ENCODE peak calls at places on chromosomes 11 and 22, in ten cellular contexts. T is choroid plexus epithelial cell, K is neural progenitor cell, A is psoas muscle, E is body of pancreas, Q is left lung, G is kidney epithelial cell, D is WERI-Rb-1, N is colonic mucosa, U is Caco-2. F is an unnamed sample.

GRCh38 chr11:76664578-76665061 is 5.9 kb downstream of the LRRC32 start:
- DNase-seq in G (no peak), D (no peak), T (no peak), E (peak), N (no peak), K (no peak), Q (peak), A (no peak), U (peak), F (no peak)

GRCh38 chr11:65334696-65335295 is 1.1 kb downstream of the DPF2 start:
- DNase-seq in U (no peak), K (peak), D (no peak), T (no peak), G (no peak), N (no peak), A (no peak), Q (no peak), E (no peak), F (no peak)

GRCh38 chr11:116879789-116880402 is 42.5 kb upstream of the APOA1 start:
- DNase-seq in U (no peak), N (no peak), T (peak), D (peak), A (no peak), K (peak), Q (no peak), E (no peak), G (peak), F (peak)

GRCh38 chr22:42632096-42632495 is 8.3 kb downstream of the ATP5MGL start:
- DNase-seq in G (no peak), D (peak), Q (no peak), A (no peak), K (peak), U (no peak), E (no peak), T (peak), N (no peak), F (no peak)

GRCh38 chr11:120248551-120249278 is 8.8 kb downstream of the POU2F3 start:
- DNase-seq in K (no peak), G (peak), T (peak), N (no peak), Q (no peak), U (no peak), D (no peak), E (no peak), A (no peak), F (peak)

GRCh38 chr11:100866453-100866852 is 179.4 kb downstream of the ARHGAP42 start:
- DNase-seq in G (no peak), E (no peak), U (no peak), Q (no peak), N (no peak), A (no peak), D (no peak), T (no peak), K (no peak), F (no peak)

GRCh38 chr11:64996710-64997380 is at the start of gene BATF2:
- DNase-seq in Q (peak), U (peak), A (peak), E (peak), G (no peak), N (peak), K (peak), T (peak), D (peak), F (no peak)

GRCh38 chr11:103297900-103298299 is 188.7 kb downstream of the DYNC2H1 start:
- DNase-seq in T (no peak), N (no peak), Q (no peak), A (no peak), G (no peak), K (no peak), U (no peak), E (no peak), D (no peak), F (no peak)

GRCh38 chr11:61543606-61544306 is 35.2 kb downstream of the LRRC10B start:
- DNase-seq in N (no peak), Q (peak), A (no peak), E (no peak), D (no peak), U (no peak), G (no peak), K (no peak), T (peak), F (no peak)

GRCh38 chr22:30435674-30436126 is 10.1 kb downstream of the MTFP1 start:
- DNase-seq in D (peak), T (no peak), E (peak), N (peak), A (no peak), U (no peak), G (no peak), Q (no peak), K (no peak), F (no peak)

GRCh38 chr11:23284626-23285025 is 424.4 kb upstream of the CCDC179 start:
- DNase-seq in D (no peak), G (no peak), N (no peak), U (no peak), E (no peak), K (no peak), Q (no peak), A (no peak), T (peak), F (no peak)

GRCh38 chr11:57513911-57514537 is 1.5 kb downstream of the SLC43A1 start:
- DNase-seq in A (peak), K (peak), T (no peak), U (no peak), G (no peak), N (peak), Q (peak), E (peak), D (no peak), F (no peak)

GRCh38 chr11:10275714-10276113 is 18.3 kb downstream of the SBF2 start:
- DNase-seq in N (no peak), E (no peak), D (no peak), G (no peak), Q (no peak), A (no peak), U (no peak), K (no peak), T (peak), F (no peak)

GRCh38 chr11:72349616-72350218 is 84.6 kb downstream of the CLPB start:
- DNase-seq in E (no peak), A (peak), T (no peak), D (peak), K (no peak), U (no peak), N (no peak), G (no peak), Q (no peak), F (no peak)

GRCh38 chr11:72350752-72351151 is 83.6 kb downstream of the CLPB start:
- DNase-seq in E (no peak), T (no peak), K (no peak), G (no peak), U (no peak), A (no peak), Q (no peak), N (no peak), D (no peak), F (no peak)

GRCh38 chr11:72347691-72348090 is 86.6 kb downstream of the CLPB start:
- DNase-seq in D (no peak), Q (no peak), G (no peak), K (no peak), U (no peak), A (no peak), E (no peak), T (no peak), N (no peak), F (no peak)

GRCh38 chr11:72349053-72349452 is 85.3 kb downstream of the CLPB start:
- DNase-seq in E (no peak), N (no peak), Q (no peak), A (no peak), D (no peak), G (no peak), U (no peak), K (no peak), T (no peak), F (no peak)

DNA sequence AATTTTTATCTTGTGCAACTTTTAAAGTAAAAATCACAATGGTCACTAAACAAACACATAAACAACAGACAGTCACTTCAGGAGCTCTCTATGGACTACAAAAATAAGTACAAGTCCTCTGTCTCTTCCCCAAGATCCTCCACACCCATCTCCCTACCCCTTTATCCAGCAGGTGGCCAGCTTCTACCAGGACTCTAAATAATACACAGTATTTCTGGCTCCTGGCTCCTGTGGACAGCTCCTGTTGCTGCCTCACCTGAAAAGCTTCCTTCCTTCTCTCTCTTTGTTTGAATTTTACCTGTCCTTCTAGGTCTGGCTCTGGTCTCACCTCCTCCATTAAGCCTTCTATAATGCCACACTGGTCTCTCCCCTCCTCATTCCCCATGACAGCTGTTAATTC is 86.1 kb downstream of the CLPB start:
- DNase-seq in A (no peak), T (no peak), G (no peak), N (no peak), Q (no peak), U (no peak), K (no peak), E (no peak), D (no peak), F (no peak)
- TF ChIP-seq CTCF in A (no peak), T (no peak), G (peak), N (no peak), Q (no peak), U (peak), K (no peak), E (no peak), D (no peak), F (no peak)

GRCh38 chr22:49776891-49777290 is 50.8 kb downstream of the BRD1 start:
- DNase-seq in A (peak), T (no peak), K (no peak), U (no peak), E (no peak), Q (peak), D (no peak), N (no peak), G (no peak), F (no peak)
- H3K4me3 ChIP-seq in A (no peak), T (no peak), K (no peak), U (no peak), E (no peak), Q (no peak), D (no peak), N (no peak), G (no peak), F (no peak)

GRCh38 chr11:130088217-130088616 is 18.5 kb downstream of the APLP2 start:
- DNase-seq in E (no peak), K (no peak), N (no peak), D (no peak), T (no peak), U (no peak), Q (no peak), G (no peak), A (no peak), F (no peak)

GRCh38 chr11:130086627-130087026 is 16.9 kb downstream of the APLP2 start:
- DNase-seq in N (no peak), A (no peak), E (no peak), T (peak), K (no peak), Q (no peak), U (no peak), G (no peak), D (no peak), F (no peak)

GRCh38 chr11:130089669-130090063 is 20.0 kb downstream of the APLP2 start:
- DNase-seq in G (no peak), D (no peak), A (no peak), U (no peak), T (peak), K (no peak), N (no peak), E (no peak), Q (no peak), F (no peak)

GRCh38 chr11:130087294-130087926 is 17.7 kb downstream of the APLP2 start:
- DNase-seq in Q (no peak), U (no peak), N (no peak), T (peak), A (no peak), D (no peak), E (no peak), G (no peak), K (no peak), F (no peak)

GRCh38 chr11:130088909-130089668 is 19.4 kb downstream of the APLP2 start:
- DNase-seq in T (peak), A (no peak), N (no peak), D (no peak), K (peak), Q (no peak), U (no peak), G (no peak), E (no peak), F (no peak)
- TF ChIP-seq CTCF in T (no peak), A (no peak), N (no peak), D (no peak), K (no peak), Q (no peak), U (no peak), G (no peak), E (no peak), F (no peak)

GRCh38 chr11:34359548-34359891 is 1.7 kb upstream of the ABTB2 start:
- DNase-seq in U (no peak), K (peak), G (no peak), T (no peak), E (no peak), N (no peak), D (no peak), Q (no peak), A (no peak), F (no peak)
- H3K4me3 ChIP-seq in U (peak), K (peak), G (no peak), T (peak), E (no peak), N (peak), D (peak), Q (no peak), A (peak), F (no peak)

GRCh38 chr11:8833568-8834275 is 77.3 kb upstream of the AKIP1 start:
- DNase-seq in U (no peak), K (no peak), D (peak), Q (no peak), A (no peak), T (peak), G (peak), E (no peak), N (no peak), F (peak)

GRCh38 chr11:8832571-8833260 is 78.3 kb upstream of the AKIP1 start:
- DNase-seq in N (no peak), U (peak), D (peak), G (peak), E (no peak), K (no peak), Q (peak), A (no peak), T (peak), F (peak)

GRCh38 chr11:8831861-8832260 is 79.1 kb upstream of the AKIP1 start:
- DNase-seq in Q (no peak), E (no peak), N (no peak), U (no peak), G (no peak), K (no peak), D (peak), T (no peak), A (no peak), F (no peak)

GRCh38 chr11:8830641-8831040 is 80.3 kb upstream of the AKIP1 start:
- DNase-seq in A (no peak), D (no peak), N (no peak), T (no peak), U (no peak), K (no peak), E (no peak), G (no peak), Q (no peak), F (no peak)

GRCh38 chr11:8834379-8834778 is 76.6 kb upstream of the AKIP1 start:
- DNase-seq in E (no peak), A (no peak), K (no peak), N (no peak), G (no peak), T (no peak), Q (no peak), D (no peak), U (no peak), F (no peak)
- TF ChIP-seq CTCF in E (no peak), A (no peak), K (no peak), N (no peak), G (no peak), T (peak), Q (no peak), D (no peak), U (no peak), F (no peak)

GRCh38 chr11:19510468-19510867 is 202.2 kb upstream of the NAV2 start:
- DNase-seq in E (no peak), G (no peak), N (no peak), D (no peak), T (no peak), Q (no peak), K (no peak), U (no peak), A (no peak), F (no peak)

GRCh38 chr11:19513253-19513652 is 199.4 kb upstream of the NAV2 start:
- DNase-seq in N (no peak), Q (no peak), E (no peak), U (no peak), T (no peak), D (no peak), A (no peak), G (no peak), K (no peak), F (no peak)

GRCh38 chr11:19511413-19512183 is 201.0 kb upstream of the NAV2 start:
- DNase-seq in K (no peak), D (no peak), U (no peak), N (peak), E (peak), T (peak), A (peak), G (no peak), Q (no peak), F (peak)

GRCh38 chr11:19512621-19513020 is 200.0 kb upstream of the NAV2 start:
- DNase-seq in K (no peak), Q (no peak), U (no peak), N (no peak), D (no peak), A (no peak), E (no peak), G (no peak), T (no peak), F (no peak)

GRCh38 chr11:19511066-19511412 is 201.6 kb upstream of the NAV2 start:
- DNase-seq in A (no peak), T (no peak), K (no peak), U (no peak), Q (no peak), E (no peak), N (no peak), G (no peak), D (no peak), F (no peak)
- H3K4me3 ChIP-seq in A (no peak), T (no peak), K (no peak), U (no peak), Q (no peak), E (no peak), N (no peak), G (no peak), D (no peak), F (no peak)

F was measured in astrocyte of the cerebellum.